ENCODE peak calls at places on chromosomes 13 and 19, in four cellular contexts. L, J, B and V are unnamed samples. For H3K9me3, the result is how much of the 10 kb centered on the place peaks cover.

GRCh38 chr19:17757125-17757524 is 5.8 kb downstream of the FCHO1 start:
- DNase-seq in L (peak), J (no peak), B (peak), V (peak)

GRCh38 chr19:6062961-6063575 is 47.2 kb downstream of the RFX2 start:
- DNase-seq in L (no peak), J (no peak), B (no peak), V (no peak)

GRCh38 chr13:44238011-44238421 is 135.6 kb upstream of the SERP2 start:
- DNase-seq in L (peak), J (no peak), B (peak), V (no peak)

GRCh38 chr19:54281008-54281728 is at the start of gene LILRB2:
- DNase-seq in L (no peak), J (no peak), B (no peak), V (peak)

GRCh38 chr13:50691682-50692263 is 151.7 kb downstream of the DLEU7 start:
- DNase-seq in L (no peak), J (no peak), B (no peak), V (no peak)

GRCh38 chr19:49999371-50000010 is 25.7 kb downstream of the VRK3 start:
- DNase-seq in L (no peak), J (no peak), B (no peak), V (peak)

GRCh38 chr19:38702278-38702677 is 42.0 kb downstream of the CAPN12 start:
- DNase-seq in L (no peak), J (no peak), B (no peak), V (no peak)

GRCh38 chr13:110971486-110971885 is 56.6 kb upstream of the ANKRD10 start:
- DNase-seq in L (no peak), J (no peak), B (no peak), V (no peak)

GRCh38 chr13:77511552-77511951 is 24.0 kb upstream of the SCEL start:
- DNase-seq in L (no peak), J (no peak), B (no peak), V (no peak)

GRCh38 chr19:41746593-41747227 is 8.6 kb upstream of the CEACAM6 start:
- DNase-seq in L (peak), J (no peak), B (peak), V (peak)

GRCh38 chr19:39212377-39212742 is 8.3 kb upstream of the SYCN start:
- DNase-seq in L (no peak), J (peak), B (no peak), V (peak)

GRCh38 chr19:12126707-12127106 is 13.4 kb downstream of the ZNF20 start:
- DNase-seq in L (peak), J (no peak), B (no peak), V (no peak)

GRCh38 chr19:13807421-13808021 is 12.3 kb downstream of the ZSWIM4 start:
- DNase-seq in L (no peak), J (no peak), B (no peak), V (peak)

GRCh38 chr13:91904597-91904996 is 506.2 kb downstream of the GPC5 start:
- DNase-seq in L (no peak), J (peak), B (no peak), V (no peak)

GRCh38 chr19:56988271-56988670 is 131.5 kb upstream of the USP29 start:
- DNase-seq in L (no peak), J (no peak), B (no peak), V (no peak)

GRCh38 chr19:28130066-28130511 is 1082.9 kb downstream of the UQCRFS1 start:
- DNase-seq in L (no peak), J (peak), B (no peak), V (no peak)

GRCh38 chr13:40233731-40234195 is 432.7 kb downstream of the FOXO1 start:
- DNase-seq in L (no peak), J (no peak), B (peak), V (no peak)

GRCh38 chr13:51797664-51798488 is 6.1 kb downstream of the DHRS12 start:
- DNase-seq in L (peak), J (no peak), B (peak), V (peak)

GRCh38 chr19:41205995-41206394 is 13.0 kb downstream of the CYP2S1 start:
- DNase-seq in L (no peak), J (no peak), B (peak), V (no peak)

GRCh38 chr13:50844181-50844875 is 836 bp upstream of the DLEU7 start:
- DNase-seq in L (no peak), J (no peak), B (no peak), V (no peak)

GRCh38 chr13:43725460-43725859 is 61.3 kb downstream of the ENOX1 start:
- DNase-seq in L (no peak), J (no peak), B (no peak), V (no peak)

GRCh38 chr13:75135325-75135825 is 346.6 kb downstream of the TBC1D4 start:
- DNase-seq in L (peak), J (no peak), B (peak), V (no peak)

GRCh38 chr13:54709546-54709945 is 1680.9 kb downstream of the OLFM4 start:
- DNase-seq in L (no peak), J (no peak), B (no peak), V (no peak)

GRCh38 chr19:42528354-42529247 is at the start of gene CEACAM1:
- DNase-seq in L (no peak), J (no peak), B (peak), V (peak)

GRCh38 chr19:50026550-50026906 is 723 bp downstream of the ZNF473 start:
- DNase-seq in L (no peak), J (no peak), B (no peak), V (no peak)

GRCh38 chr13:27172495-27172842 is 858 bp upstream of the USP12 start:
- DNase-seq in L (peak), J (no peak), B (no peak), V (peak)

GRCh38 chr19:54062643-54063042 is 1.1 kb downstream of the VSTM1 start:
- DNase-seq in L (no peak), J (no peak), B (no peak), V (no peak)

GRCh38 chr13:112071011-112071901 is 4.3 kb downstream of the SOX1 start:
- DNase-seq in L (no peak), J (no peak), B (no peak), V (peak)

GRCh38 chr13:112073245-112074138 is 6.5 kb downstream of the SOX1 start:
- DNase-seq in L (no peak), J (no peak), B (no peak), V (peak)

GRCh38 chr13:112074139-112074710 is 7.3 kb downstream of the SOX1 start:
- DNase-seq in L (no peak), J (no peak), B (no peak), V (peak)

GRCh38 chr13:112071902-112072530 is 5.1 kb downstream of the SOX1 start:
- DNase-seq in L (no peak), J (no peak), B (no peak), V (no peak)

GRCh38 chr13:112072531-112073244 is 5.7 kb downstream of the SOX1 start:
- DNase-seq in L (no peak), J (no peak), B (no peak), V (no peak)
- H3K4me3 ChIP-seq in L (no peak), J (no peak), B (no peak), V (no peak)

DNA sequence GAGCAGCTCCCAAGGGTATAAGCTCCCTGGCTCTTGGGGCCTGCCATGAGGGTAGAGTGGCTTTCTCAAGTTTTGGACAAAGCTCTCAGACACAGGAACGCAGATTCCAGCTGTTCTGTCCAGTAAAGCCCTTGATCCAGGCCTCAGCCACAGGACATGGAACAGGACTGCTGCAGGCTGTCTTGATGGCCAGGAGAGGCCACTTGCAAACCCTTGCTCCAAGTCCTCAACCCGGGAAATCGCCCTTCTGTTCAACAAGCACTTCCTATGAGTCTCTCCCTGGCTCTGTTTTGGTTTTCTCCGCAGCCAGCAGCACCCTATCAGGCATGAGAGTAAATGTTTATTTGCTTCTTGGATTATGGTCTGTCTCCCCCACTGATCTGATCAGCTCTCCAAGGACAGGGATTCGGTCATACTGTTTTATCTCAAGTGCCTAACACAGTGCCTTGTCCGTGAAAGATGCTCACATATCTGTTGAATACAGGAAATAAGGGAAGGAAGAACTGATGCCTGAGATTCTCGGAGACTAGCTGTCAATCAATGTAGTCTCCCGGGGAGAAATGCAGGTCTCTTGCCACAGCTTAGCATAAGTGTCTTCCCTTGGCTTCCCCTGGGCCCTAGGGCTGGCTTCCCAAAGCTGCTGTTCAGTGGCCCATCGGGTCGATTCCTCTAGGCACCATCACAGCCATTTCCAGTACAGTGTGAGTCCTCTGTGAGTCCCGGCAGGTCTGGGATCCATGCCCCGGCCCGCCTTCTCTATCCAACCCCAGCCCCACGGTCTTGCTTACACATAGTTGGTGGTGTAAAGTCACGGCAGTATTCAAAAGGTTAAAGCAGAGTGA is 90.8 kb downstream of the TSHZ3 start:
- DNase-seq in L (no peak), J (no peak), B (no peak), V (peak)
- H3K9me3 ChIP-seq in L (under half), J (under half), B (under half), V (under half)

GRCh38 chr19:3107658-3108057 is 13.5 kb downstream of the GNA11 start:
- DNase-seq in L (no peak), J (no peak), B (no peak), V (peak)

GRCh38 chr19:3104708-3104983 is 10.5 kb downstream of the GNA11 start:
- DNase-seq in L (no peak), J (no peak), B (no peak), V (peak)

GRCh38 chr19:3108775-3109174 is 14.6 kb downstream of the GNA11 start:
- DNase-seq in L (peak), J (no peak), B (peak), V (peak)

GRCh38 chr19:3106509-3107141 is 12.5 kb downstream of the GNA11 start:
- DNase-seq in L (no peak), J (no peak), B (no peak), V (peak)

GRCh38 chr19:3105641-3106508 is 11.7 kb downstream of the GNA11 start:
- DNase-seq in L (no peak), J (no peak), B (no peak), V (peak)
- H3K4me2 ChIP-seq in L (no peak), J (no peak), B (no peak), V (no peak)

GRCh38 chr13:113469582-113469981 is 16.3 kb upstream of the ADPRHL1 start:
- DNase-seq in L (no peak), J (no peak), B (no peak), V (no peak)

GRCh38 chr13:113470073-113470472 is 16.8 kb upstream of the ADPRHL1 start:
- DNase-seq in L (no peak), J (no peak), B (no peak), V (no peak)

GRCh38 chr13:113466321-113466836 is 13.1 kb upstream of the ADPRHL1 start:
- DNase-seq in L (peak), J (no peak), B (no peak), V (no peak)

GRCh38 chr13:113468029-113468428 is 14.7 kb upstream of the ADPRHL1 start:
- DNase-seq in L (no peak), J (no peak), B (no peak), V (no peak)

GRCh38 chr13:113468461-113469147 is 15.3 kb upstream of the ADPRHL1 start:
- DNase-seq in L (no peak), J (no peak), B (no peak), V (no peak)
- H3K4me3 ChIP-seq in L (no peak), J (no peak), B (no peak), V (no peak)

GRCh38 chr19:33446156-33446917 is 72.8 kb downstream of the CEBPG start:
- DNase-seq in L (peak), J (no peak), B (no peak), V (peak)
- H3K9me3 ChIP-seq in L (under half), J (under half), B (under half), V (under half)